ENCODE peak calls at places on chromosome 14, in nine cellular contexts. G is adrenal gland, U is kidney, H is left ventricle myocardium inferior, W is activated B cell treated with CpG ODN at 0.5 μM for 24 hours, V is choroid plexus epithelial cell, J is cardiac muscle cell, S is type B pancreatic cell, L is OCI-LY7. B is an unnamed sample.

GRCh38 chr14:92631098-92631497 is 117.3 kb downstream of the LGMN start:
- DNase-seq in G (no peak), V (no peak), W (no peak), L (no peak), S (no peak), J (no peak), H (no peak), U (no peak), B (no peak)

GRCh38 chr14:25570483-25570882 is 520.5 kb upstream of the STXBP6 start:
- DNase-seq in H (no peak), V (no peak), J (no peak), U (no peak), G (no peak), L (no peak), W (no peak), S (no peak), B (no peak)

GRCh38 chr14:89730692-89731091 is 223.8 kb downstream of the EFCAB11 start:
- DNase-seq in J (no peak), G (no peak), S (no peak), H (no peak), W (no peak), L (no peak), U (no peak), V (no peak), B (no peak)

GRCh38 chr14:79781882-79782281 is 429.4 kb downstream of the DIO2 start:
- DNase-seq in S (no peak), J (no peak), U (no peak), V (peak; percentile 86), L (no peak), W (no peak), H (no peak), G (no peak), B (no peak)

GRCh38 chr14:35147711-35148110 is 25.4 kb downstream of the PRORP start:
- DNase-seq in L (no peak), V (no peak), G (no peak), W (no peak), S (no peak), H (no peak), J (no peak), U (no peak), B (no peak)

GRCh38 chr14:73237219-73237785 is at the start of gene PAPLN:
- DNase-seq in H (no peak), S (no peak), L (no peak), W (no peak), G (no peak), V (peak; percentile 48), U (peak; percentile 91), J (peak; percentile 32), B (peak; percentile 70)

GRCh38 chr14:106377432-106377831 is 851.0 kb downstream of the TMEM121 start:
- DNase-seq in U (no peak), S (no peak), L (no peak), J (no peak), V (no peak), W (no peak), H (no peak), G (no peak), B (no peak)

GRCh38 chr14:21917699-21918436 is 244.2 kb upstream of the OR4E1 start:
- DNase-seq in L (peak; percentile 89), U (no peak), G (peak; percentile 57), W (no peak), J (peak; percentile 62), H (no peak), S (no peak), V (peak; percentile 75), B (peak; percentile 14)

GRCh38 chr14:68653754-68654153 is 139.1 kb downstream of the ZFP36L1 start:
- DNase-seq in V (no peak), G (peak; percentile 34), W (no peak), H (no peak), S (no peak), L (no peak), U (no peak), J (no peak), B (no peak)

GRCh38 chr14:68654471-68654941 is 138.4 kb downstream of the ZFP36L1 start:
- DNase-seq in S (no peak), G (peak; percentile 41), L (no peak), V (no peak), J (no peak), H (no peak), W (no peak), U (no peak), B (no peak)

GRCh38 chr14:68651652-68652432 is 141.0 kb downstream of the ZFP36L1 start:
- DNase-seq in U (no peak), L (no peak), V (no peak), W (no peak), S (no peak), H (no peak), G (peak; percentile 50), J (no peak), B (no peak)

GRCh38 chr14:68652433-68652690 is 140.5 kb downstream of the ZFP36L1 start:
- DNase-seq in U (no peak), L (no peak), J (no peak), V (no peak), G (no peak), W (no peak), S (no peak), H (no peak), B (no peak)

GRCh38 chr14:68653108-68653507 is 139.8 kb downstream of the ZFP36L1 start:
- DNase-seq in J (no peak), W (no peak), S (no peak), H (no peak), G (no peak), U (no peak), L (no peak), V (no peak), B (no peak)
- TF ChIP-seq CTCF in J (no peak), W (no peak), S (no peak), H (no peak), G (no peak), U (no peak), L (no peak), V (no peak), B (no peak)

GRCh38 chr14:64841772-64842490 is 37.8 kb downstream of the SPTB start:
- DNase-seq in S (no peak), J (peak; percentile 50), U (no peak), V (no peak), H (peak; percentile 61), G (no peak), L (no peak), W (no peak), B (no peak)

GRCh38 chr14:64844993-64845536 is 34.6 kb downstream of the SPTB start:
- DNase-seq in U (no peak), S (no peak), W (no peak), L (no peak), V (no peak), H (no peak), G (no peak), J (no peak), B (no peak)

GRCh38 chr14:64838656-64839055 is 41.1 kb downstream of the SPTB start:
- DNase-seq in V (no peak), J (no peak), W (no peak), S (no peak), G (no peak), H (no peak), U (no peak), L (no peak), B (no peak)

GRCh38 chr14:64844272-64844671 is 35.4 kb downstream of the SPTB start:
- DNase-seq in G (no peak), U (no peak), J (no peak), S (no peak), L (peak; percentile 33), V (no peak), W (no peak), H (no peak), B (peak; percentile 48)

GRCh38 chr14:64841121-64841611 is 38.5 kb downstream of the SPTB start:
- DNase-seq in L (no peak), S (no peak), G (no peak), U (no peak), H (no peak), W (no peak), J (peak; percentile 45), V (peak; percentile 85), B (no peak)
- TF ChIP-seq CTCF in L (no peak), S (peak; percentile 64), G (no peak), U (peak; percentile 12), H (peak; percentile 50), W (no peak), J (peak; percentile 44), V (peak; percentile 73), B (no peak)

GRCh38 chr14:103091883-103092222 is 2.7 kb upstream of the EXOC3L4 start:
- DNase-seq in H (no peak), S (no peak), J (no peak), G (no peak), U (no peak), V (no peak), L (no peak), W (no peak), B (no peak)

GRCh38 chr14:103090481-103091020 is 4.0 kb upstream of the EXOC3L4 start:
- DNase-seq in L (no peak), W (no peak), G (no peak), V (no peak), J (no peak), U (peak; percentile 53), S (no peak), H (no peak), B (no peak)

GRCh38 chr14:103088921-103089320 is 4.9 kb downstream of the LBHD2 start:
- DNase-seq in W (no peak), V (no peak), U (peak; percentile 63), H (no peak), S (no peak), J (no peak), G (no peak), L (no peak), B (no peak)

GRCh38 chr14:103089386-103090335 is 4.9 kb upstream of the EXOC3L4 start:
- DNase-seq in L (no peak), U (peak; percentile 75), S (no peak), V (no peak), G (no peak), H (no peak), J (no peak), W (no peak), B (no peak)

DNA sequence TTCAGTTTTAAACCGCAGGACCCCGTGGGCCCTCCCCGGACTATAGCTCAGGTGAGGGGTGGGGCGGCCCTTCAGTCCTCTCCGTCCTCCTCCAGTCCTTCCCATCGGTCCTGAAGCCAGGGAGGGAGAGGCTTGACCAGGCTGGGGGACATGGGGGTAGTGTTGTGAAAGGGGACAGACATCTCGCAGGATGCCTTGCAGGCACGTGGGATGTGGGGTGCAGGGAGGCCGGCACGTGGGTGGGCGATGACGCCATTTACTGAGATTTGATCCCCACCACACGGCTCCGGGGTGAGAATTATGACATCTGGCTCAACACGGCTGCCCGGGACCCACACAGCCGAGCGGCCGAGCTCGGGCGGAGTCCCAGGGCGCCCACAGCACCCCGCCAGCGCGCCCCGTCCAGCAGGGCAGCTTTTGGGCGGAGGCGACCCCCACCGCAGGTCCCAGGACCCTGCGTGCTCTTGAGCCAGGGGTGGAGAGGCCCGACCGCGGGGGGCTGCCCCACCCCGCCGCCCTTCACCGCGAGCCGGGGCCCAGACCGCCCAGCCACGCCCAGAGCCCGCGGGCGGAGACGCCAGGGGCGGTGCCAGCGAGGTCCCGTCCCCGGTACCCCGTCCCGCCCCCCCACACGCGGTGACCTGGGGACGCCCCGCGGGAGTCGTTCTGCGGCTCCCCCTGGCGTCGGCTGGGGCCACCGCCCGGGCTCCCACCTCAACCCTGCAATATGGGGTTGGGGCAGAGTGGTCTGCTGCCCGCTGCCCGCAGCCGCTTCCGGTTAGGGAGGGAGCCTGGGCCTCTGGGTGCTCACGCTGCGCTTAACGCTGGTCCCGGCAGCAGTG is 3.3 kb upstream of the EXOC3L4 start:
- DNase-seq in U (peak; percentile 89), W (peak; percentile 70), V (peak; percentile 53), L (peak; percentile 62), H (peak; percentile 64), J (peak; percentile 73), S (no peak), G (no peak), B (peak; percentile 94)
- TF ChIP-seq CTCF in U (peak; percentile 37), W (peak; percentile 49), V (peak; percentile 36), L (peak; percentile 69), H (peak; percentile 68), J (peak; percentile 38), S (peak; percentile 65), G (peak; percentile 38), B (peak; percentile 69)

GRCh38 chr14:104928391-104929133 is 3.9 kb downstream of the PLD4 start:
- DNase-seq in S (no peak), L (no peak), H (peak; percentile 13), V (no peak), G (no peak), J (no peak), W (peak; percentile 15), U (peak; percentile 67), B (peak; percentile 14)

GRCh38 chr14:104929268-104930230 is 4.9 kb downstream of the PLD4 start:
- DNase-seq in L (no peak), S (no peak), U (peak; percentile 73), J (no peak), V (no peak), G (no peak), H (peak; percentile 8), W (peak; percentile 14), B (peak; percentile 29)

GRCh38 chr14:104926619-104927431 is 2.1 kb downstream of the PLD4 start:
- DNase-seq in U (peak; percentile 71), S (no peak), V (no peak), W (peak; percentile 60), H (peak; percentile 9), G (no peak), J (peak; percentile 32), L (peak; percentile 91), B (peak; percentile 94)

GRCh38 chr14:104927432-104927816 is 2.7 kb downstream of the PLD4 start:
- DNase-seq in S (no peak), J (no peak), U (peak; percentile 75), H (peak; percentile 6), G (no peak), V (no peak), L (no peak), W (peak; percentile 16), B (no peak)

DNA sequence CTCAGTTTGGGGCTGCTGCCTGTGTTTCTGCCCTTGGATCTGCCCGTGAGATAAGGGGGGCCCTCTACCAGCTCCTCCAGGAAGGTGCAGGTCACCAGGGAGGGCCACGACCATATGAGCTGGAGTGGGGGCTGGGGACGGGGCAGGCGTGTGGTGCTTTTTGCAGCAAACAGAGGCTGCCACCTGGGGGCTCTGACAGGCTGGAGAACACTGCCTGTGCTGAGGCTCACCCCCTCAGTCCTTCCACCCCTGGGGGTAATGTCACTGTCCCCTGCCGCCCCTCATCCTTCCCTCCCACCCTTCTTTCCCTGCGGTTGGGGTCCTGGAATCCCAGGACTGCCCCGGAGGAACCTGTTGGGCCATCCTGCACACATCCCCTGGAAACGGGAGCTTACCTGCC is 3.2 kb downstream of the PLD4 start:
- DNase-seq in U (peak; percentile 58), W (no peak), H (peak; percentile 12), V (no peak), G (no peak), J (no peak), S (no peak), L (peak; percentile 59), B (peak; percentile 25)
- TF ChIP-seq CTCF in U (no peak), W (no peak), H (no peak), V (no peak), G (no peak), J (no peak), S (no peak), L (peak; percentile 52), B (peak; percentile 19)